ENCODE peak calls at places on chromosomes 2 and 18, in four cellular contexts. L is BJ, K is fibroblast of pulmonary artery, S is PC-9. E is an unnamed sample.
A peak's percentile ranks its signal among the peaks of the same experiment; 100 is the strongest.

GRCh38 chr2:128016620-128017019 is 11.2 kb downstream of the SAP130 start:
- DNase-seq in L (no peak), S (no peak), K (peak; percentile 20), E (no peak)

GRCh38 chr18:21656402-21656801 is 44.3 kb downstream of the SNRPD1 start:
- DNase-seq in K (peak; percentile 69), L (peak; percentile 18), S (no peak), E (no peak)

GRCh38 chr18:404061-404460 is 96.4 kb downstream of the COLEC12 start:
- DNase-seq in K (no peak), L (no peak), S (no peak), E (no peak)

GRCh38 chr2:138090330-138090729 is 126.1 kb downstream of the HNMT start:
- DNase-seq in L (no peak), K (peak; percentile 78), S (no peak), E (peak; percentile 25)

GRCh38 chr2:39017314-39017713 is 103.5 kb downstream of the SOS1 start:
- DNase-seq in L (no peak), K (no peak), S (no peak), E (no peak)

GRCh38 chr2:215921884-215922283 is 91.5 kb downstream of the MREG start:
- DNase-seq in K (peak; percentile 89), S (peak; percentile 31), L (no peak), E (peak; percentile 74)

GRCh38 chr2:168997794-168998193 is 33.3 kb downstream of the ABCB11 start:
- DNase-seq in L (no peak), S (no peak), K (no peak), E (no peak)

GRCh38 chr2:149894760-149895159 is 307.2 kb upstream of the MMADHC start:
- DNase-seq in L (no peak), S (no peak), K (no peak), E (no peak)

GRCh38 chr2:206083602-206084467 is 2.1 kb downstream of the INO80D start:
- DNase-seq in L (no peak), S (no peak), K (no peak), E (no peak)

GRCh38 chr2:16398487-16399043 is 267.1 kb downstream of the CYRIA start:
- DNase-seq in K (no peak), L (no peak), S (no peak), E (no peak)

GRCh38 chr2:46988733-46989481 is 73.3 kb upstream of the MCFD2 start:
- DNase-seq in S (no peak), K (no peak), L (no peak), E (no peak)

GRCh38 chr2:48114256-48114655 is 208.0 kb upstream of the FBXO11 start:
- DNase-seq in S (peak; percentile 52), K (peak; percentile 89), L (no peak), E (peak; percentile 29)

GRCh38 chr2:8479298-8479697 is 202.6 kb upstream of the ID2 start:
- DNase-seq in L (no peak), K (peak; percentile 8), S (no peak), E (no peak)

GRCh38 chr18:59928201-59928600 is 28.4 kb downstream of the PMAIP1 start:
- DNase-seq in L (no peak), S (no peak), K (no peak), E (no peak)

GRCh38 chr2:112957511-112957910 is 20.3 kb upstream of the IL36G start:
- DNase-seq in L (no peak), K (no peak), S (no peak), E (no peak)

GRCh38 chr2:62814132-62814531 is 108.6 kb downstream of the EHBP1 start:
- DNase-seq in K (peak; percentile 46), L (peak; percentile 24), S (no peak), E (peak; percentile 31)

GRCh38 chr18:70421471-70421870 is 132.6 kb downstream of the SOCS6 start:
- DNase-seq in L (no peak), S (no peak), K (peak; percentile 22), E (no peak)

GRCh38 chr2:113278812-113279139 is at the start of gene PAX8:
- DNase-seq in L (no peak), S (no peak), K (no peak), E (no peak)

GRCh38 chr2:112614201-112614840 is 29.9 kb downstream of the CHCHD5 start:
- DNase-seq in S (no peak), K (no peak), L (no peak), E (no peak)

DNA sequence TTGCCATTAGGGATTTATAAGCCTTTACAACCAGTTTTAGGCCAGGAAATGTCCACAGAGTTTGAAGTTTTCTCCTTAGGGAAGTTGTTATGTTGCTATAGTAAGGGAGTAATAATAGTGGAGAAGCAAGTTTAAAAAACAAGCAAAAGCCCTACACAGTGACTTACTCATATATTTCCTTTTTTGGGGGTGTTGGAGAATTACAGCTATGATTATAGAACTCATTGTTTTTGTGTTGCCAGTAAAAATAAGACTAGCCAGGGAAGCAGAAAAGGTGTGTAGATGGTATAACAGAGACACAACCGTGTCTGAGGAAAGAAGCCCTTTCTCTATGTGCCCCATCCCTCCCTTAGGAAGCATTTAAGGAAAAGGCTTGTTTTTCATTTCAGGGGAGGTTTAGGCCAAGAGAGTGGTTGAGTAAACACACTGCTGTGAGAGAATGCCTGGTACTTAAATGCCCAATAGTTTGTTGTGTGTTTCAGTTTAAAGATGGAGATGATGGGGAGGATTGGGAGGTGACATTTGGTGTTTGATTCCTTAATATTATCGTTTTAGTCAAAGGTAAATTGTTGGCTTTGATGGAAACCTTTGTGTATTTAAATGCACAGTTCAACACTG is 2.4 kb downstream of the VAPA start:
- DNase-seq in S (no peak), L (no peak), K (peak; percentile 42), E (no peak)
- H3K4me3 ChIP-seq in S (peak overlapping the region; percentile 99), L (peak overlapping the region; percentile 92), K (peak overlapping the region; percentile 84), E (peak overlapping the region; percentile 83)

DNA sequence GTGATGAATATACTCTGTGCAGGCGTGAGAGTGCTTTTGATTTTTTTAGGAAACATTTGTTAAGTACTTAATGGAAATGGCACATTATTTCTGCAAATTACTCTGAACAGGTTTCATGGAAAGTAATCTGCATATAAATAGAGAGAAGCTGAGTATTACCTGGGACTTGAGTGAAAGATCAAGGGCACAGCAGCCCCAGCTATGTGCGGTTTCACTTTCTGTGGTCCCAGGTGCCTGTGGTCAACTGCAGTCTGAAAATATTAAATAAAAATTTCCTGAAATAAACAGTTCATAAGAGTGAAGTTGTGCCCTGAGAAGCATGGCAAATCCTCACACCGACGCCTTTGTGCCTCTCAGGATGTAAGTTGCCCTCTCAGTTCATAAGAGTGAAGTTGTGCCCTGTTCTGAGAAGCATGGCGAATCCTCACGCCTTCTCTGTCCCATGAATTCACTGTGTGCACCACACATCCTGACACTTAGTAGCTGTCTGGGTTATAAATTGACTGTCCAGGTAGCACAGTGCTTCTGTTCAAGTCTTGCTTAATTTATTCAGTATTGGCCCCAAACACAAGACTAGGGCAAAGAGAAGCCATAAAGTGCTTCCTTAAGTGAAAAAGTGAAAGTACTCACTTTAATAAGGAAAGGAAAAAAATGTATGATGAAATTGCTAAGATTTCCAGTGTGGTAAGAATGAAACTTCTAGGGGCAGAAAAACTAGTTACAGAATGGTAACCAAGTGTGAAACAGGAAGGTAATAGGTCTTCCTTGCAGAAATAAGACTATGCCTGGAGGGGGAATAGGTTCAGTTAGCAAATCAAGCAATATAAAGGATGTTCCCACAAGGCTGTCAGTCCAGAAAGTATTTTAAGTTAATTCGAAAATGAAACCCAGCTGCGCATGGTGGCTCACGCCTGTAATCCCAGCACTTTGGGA is 4.3 kb upstream of the SNTG2 start:
- DNase-seq in K (no peak), S (no peak), L (no peak), E (no peak)
- TF ChIP-seq CTCF in K (no peak), S (no peak), L (no peak), E (no peak)

GRCh38 chr18:31101148-31102019 is 837 bp downstream of the DSC2 start:
- DNase-seq in K (peak; percentile 39), L (no peak), S (peak; percentile 50), E (no peak)

GRCh38 chr18:31097666-31098065 is 4.6 kb downstream of the DSC2 start:
- DNase-seq in K (no peak), S (no peak), L (no peak), E (no peak)

GRCh38 chr18:31100598-31101147 is 1.5 kb downstream of the DSC2 start:
- DNase-seq in K (peak; percentile 17), L (no peak), S (peak; percentile 31), E (no peak)

GRCh38 chr18:31098878-31099277 is 3.3 kb downstream of the DSC2 start:
- DNase-seq in K (no peak), L (no peak), S (no peak), E (no peak)

GRCh38 chr18:31099490-31100230 is 2.6 kb downstream of the DSC2 start:
- DNase-seq in L (no peak), S (no peak), K (no peak), E (no peak)
- H3K4me3 ChIP-seq in L (no peak overlapping the region), S (no peak overlapping the region), K (no peak overlapping the region), E (no peak overlapping the region)

GRCh38 chr2:36530983-36531354 is 67.0 kb downstream of the FEZ2 start:
- DNase-seq in S (no peak), K (peak; percentile 94), L (no peak), E (no peak)
- TF ChIP-seq CTCF in S (no peak), K (peak; percentile 52), L (peak; percentile 20), E (no peak)

GRCh38 chr2:187520121-187520624 is 34.1 kb downstream of the TFPI start:
- DNase-seq in S (no peak), K (no peak), L (no peak), E (no peak)

GRCh38 chr2:187523325-187523724 is 30.9 kb downstream of the TFPI start:
- DNase-seq in K (no peak), L (no peak), S (no peak), E (no peak)

GRCh38 chr2:187514930-187515329 is 39.3 kb downstream of the TFPI start:
- DNase-seq in S (no peak), L (no peak), K (no peak), E (no peak)

GRCh38 chr2:187525164-187525900 is 28.9 kb downstream of the TFPI start:
- DNase-seq in L (no peak), K (no peak), S (no peak), E (no peak)

DNA sequence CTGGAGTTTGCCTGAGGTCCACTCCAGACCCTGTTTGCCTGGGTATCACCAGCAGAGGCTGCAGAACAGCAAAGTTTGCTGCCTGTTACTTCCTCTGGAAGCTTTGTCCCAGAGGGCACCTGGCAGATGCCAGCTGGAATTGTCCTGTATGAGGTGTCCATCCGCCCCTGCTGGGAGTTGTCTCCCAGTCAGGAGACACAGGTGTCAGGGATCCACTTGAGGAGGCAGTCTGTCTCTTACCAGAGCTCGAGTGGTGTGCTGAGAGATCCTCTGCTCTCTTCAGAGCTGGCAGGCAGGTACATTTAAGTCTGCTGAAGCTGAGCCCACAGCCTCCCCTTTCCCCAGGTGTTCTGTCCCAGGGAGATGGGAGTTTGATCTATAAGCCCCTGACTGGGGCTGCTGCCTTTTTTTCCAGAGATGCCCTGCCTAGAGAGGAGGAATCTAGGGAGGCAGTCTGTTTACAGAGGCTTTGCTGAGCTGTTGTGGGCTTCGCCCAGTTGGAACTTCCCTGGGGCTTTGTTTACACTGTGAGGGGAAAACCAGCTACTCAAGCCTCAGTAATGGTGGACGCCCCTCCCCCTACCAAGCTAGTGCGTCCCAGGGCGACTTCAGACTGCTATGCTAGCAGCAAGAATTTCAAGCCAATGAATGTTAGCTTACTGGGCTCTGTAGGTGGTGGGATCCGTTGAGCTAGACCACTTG is 34.7 kb downstream of the TFPI start:
- DNase-seq in S (no peak), L (no peak), K (no peak), E (no peak)
- H3K4me3 ChIP-seq in S (no peak overlapping the region), L (no peak overlapping the region), K (no peak overlapping the region), E (no peak overlapping the region)

E was measured in HFF-Myc.